ENCODE peak calls at places on chromosomes 3 and 15, in six cellular contexts. One of them, this sample, is unnamed.

GRCh38 chr15:60000113-60000823 is 3.8 kb upstream of the FOXB1 start:
- DNase-seq in A549: no peak
- DNase-seq in heart left ventricle: no peak
- DNase-seq in transverse colon: no peak
- DNase-seq in NB4: no peak
- DNase-seq in K562: no peak
- DNase-seq in this sample: no peak

GRCh38 chr3:6679510-6679909 is 181.4 kb upstream of the GRM7 start:
- DNase-seq in A549: no peak
- DNase-seq in heart left ventricle: no peak
- DNase-seq in transverse colon: no peak
- DNase-seq in NB4: peak
- DNase-seq in K562: no peak
- DNase-seq in this sample: no peak

GRCh38 chr3:102200126-102200525 is 234.7 kb upstream of the ZPLD1 start:
- DNase-seq in A549: no peak
- DNase-seq in heart left ventricle: no peak
- DNase-seq in transverse colon: no peak
- DNase-seq in NB4: no peak
- DNase-seq in K562: no peak
- DNase-seq in this sample: no peak

GRCh38 chr15:67611803-67612369 is 69.4 kb downstream of the MAP2K5 start:
- DNase-seq in A549: no peak
- DNase-seq in heart left ventricle: no peak
- DNase-seq in transverse colon: no peak
- DNase-seq in NB4: no peak
- DNase-seq in K562: no peak
- DNase-seq in this sample: no peak

GRCh38 chr3:2657408-2657807 is 452.8 kb downstream of the IL5RA start:
- DNase-seq in A549: no peak
- DNase-seq in heart left ventricle: no peak
- DNase-seq in transverse colon: no peak
- DNase-seq in NB4: peak
- DNase-seq in K562: no peak
- DNase-seq in this sample: no peak

GRCh38 chr3:124318650-124319049 is 326.7 kb upstream of the ROPN1 start:
- DNase-seq in A549: no peak
- DNase-seq in heart left ventricle: no peak
- DNase-seq in transverse colon: no peak
- DNase-seq in NB4: peak
- DNase-seq in K562: no peak
- DNase-seq in this sample: no peak

GRCh38 chr3:13507791-13508339 is 27.8 kb downstream of the HDAC11 start:
- DNase-seq in A549: no peak
- DNase-seq in heart left ventricle: no peak
- DNase-seq in transverse colon: no peak
- DNase-seq in NB4: no peak
- DNase-seq in K562: no peak
- DNase-seq in this sample: no peak

GRCh38 chr3:151383111-151383510 is 1.4 kb downstream of the P2RY12 start:
- DNase-seq in A549: no peak
- DNase-seq in heart left ventricle: no peak
- DNase-seq in transverse colon: no peak
- DNase-seq in NB4: no peak
- DNase-seq in K562: no peak
- DNase-seq in this sample: no peak

GRCh38 chr3:134693804-134694203 is 43.0 kb upstream of the KY start:
- DNase-seq in A549: no peak
- DNase-seq in heart left ventricle: peak
- DNase-seq in transverse colon: no peak
- DNase-seq in NB4: no peak
- DNase-seq in K562: no peak
- DNase-seq in this sample: no peak

GRCh38 chr3:147408180-147409105 is 722 bp upstream of the ZIC1 start:
- DNase-seq in A549: no peak
- DNase-seq in heart left ventricle: no peak
- DNase-seq in transverse colon: no peak
- DNase-seq in NB4: no peak
- DNase-seq in K562: no peak
- DNase-seq in this sample: no peak

DNA sequence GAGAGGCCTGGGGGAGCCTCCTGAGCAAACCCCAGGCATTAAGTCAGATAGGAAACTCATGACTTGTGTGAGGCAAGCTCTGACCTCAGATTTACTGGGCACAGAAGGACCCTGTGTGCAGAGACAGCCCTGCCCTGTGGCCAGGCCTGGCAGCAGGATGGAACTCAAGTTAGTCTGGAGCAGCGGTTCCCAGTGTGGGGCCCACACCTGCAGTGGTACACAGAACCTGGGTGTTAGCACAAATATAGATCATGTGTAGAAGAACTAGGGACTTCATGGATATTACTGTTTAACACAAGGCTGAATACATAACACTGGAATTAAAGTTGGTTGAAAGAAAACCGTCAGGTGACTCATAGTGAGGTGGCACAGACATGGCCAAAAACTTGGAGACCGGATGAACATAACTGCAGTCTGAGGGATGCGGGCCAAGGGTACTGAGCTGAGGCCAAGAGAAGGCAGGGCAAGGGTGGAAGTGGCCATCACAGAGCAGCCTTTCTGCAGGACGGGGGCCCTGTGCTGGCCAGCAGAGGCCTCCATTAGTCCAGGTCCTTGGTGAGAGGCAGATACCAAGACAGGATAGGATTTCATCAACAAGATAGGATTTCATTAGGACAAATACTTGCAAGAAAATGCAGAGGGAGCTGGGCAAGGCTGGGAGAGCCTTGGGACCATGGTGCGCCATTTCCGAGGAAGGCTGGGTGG is 40.9 kb downstream of the IRAK2 start:
- DNase-seq in A549: peak
- DNase-seq in heart left ventricle: no peak
- DNase-seq in transverse colon: no peak
- DNase-seq in NB4: no peak
- DNase-seq in K562: no peak
- DNase-seq in this sample: peak
- TF ChIP-seq POLR2A in A549: no peak
- TF ChIP-seq POLR2A in heart left ventricle: no peak
- TF ChIP-seq POLR2A in transverse colon: no peak
- TF ChIP-seq POLR2A in NB4: no peak
- TF ChIP-seq POLR2A in K562: no peak
- TF ChIP-seq POLR2A in this sample: no peak

GRCh38 chr3:44914936-44915335 is 40.5 kb downstream of the TGM4 start:
- DNase-seq in A549: no peak
- DNase-seq in heart left ventricle: no peak
- DNase-seq in transverse colon: no peak
- DNase-seq in NB4: peak
- DNase-seq in K562: peak
- DNase-seq in this sample: no peak
- TF ChIP-seq CTCF in A549: no peak
- TF ChIP-seq CTCF in heart left ventricle: peak
- TF ChIP-seq CTCF in transverse colon: no peak
- TF ChIP-seq CTCF in NB4: peak
- TF ChIP-seq CTCF in K562: peak
- TF ChIP-seq CTCF in this sample: no peak

DNA sequence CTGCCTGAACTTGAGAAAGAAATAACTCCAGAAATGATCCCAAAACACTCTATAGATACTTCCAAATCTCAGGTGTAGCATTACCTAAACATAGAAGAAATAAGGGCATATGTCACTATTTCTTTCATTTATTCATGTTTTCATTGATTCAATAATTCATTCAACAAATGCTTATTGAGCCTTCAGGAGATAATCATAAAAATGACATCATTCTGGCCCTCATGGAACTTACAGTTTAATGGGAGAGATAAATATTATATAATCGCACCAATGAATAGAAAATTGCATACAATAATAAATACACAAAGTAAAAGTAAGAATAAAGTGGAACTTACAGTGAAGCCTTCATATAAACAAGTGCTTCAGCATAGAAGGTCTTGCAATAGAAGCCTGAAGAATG is 58.1 kb upstream of the NR2F2 start:
- DNase-seq in A549: no peak
- DNase-seq in heart left ventricle: no peak
- DNase-seq in transverse colon: no peak
- DNase-seq in NB4: no peak
- DNase-seq in K562: no peak
- DNase-seq in this sample: no peak
- TF ChIP-seq POLR2A in A549: no peak
- TF ChIP-seq POLR2A in heart left ventricle: no peak
- TF ChIP-seq POLR2A in transverse colon: no peak
- TF ChIP-seq POLR2A in NB4: no peak
- TF ChIP-seq POLR2A in K562: no peak
- TF ChIP-seq POLR2A in this sample: no peak

DNA sequence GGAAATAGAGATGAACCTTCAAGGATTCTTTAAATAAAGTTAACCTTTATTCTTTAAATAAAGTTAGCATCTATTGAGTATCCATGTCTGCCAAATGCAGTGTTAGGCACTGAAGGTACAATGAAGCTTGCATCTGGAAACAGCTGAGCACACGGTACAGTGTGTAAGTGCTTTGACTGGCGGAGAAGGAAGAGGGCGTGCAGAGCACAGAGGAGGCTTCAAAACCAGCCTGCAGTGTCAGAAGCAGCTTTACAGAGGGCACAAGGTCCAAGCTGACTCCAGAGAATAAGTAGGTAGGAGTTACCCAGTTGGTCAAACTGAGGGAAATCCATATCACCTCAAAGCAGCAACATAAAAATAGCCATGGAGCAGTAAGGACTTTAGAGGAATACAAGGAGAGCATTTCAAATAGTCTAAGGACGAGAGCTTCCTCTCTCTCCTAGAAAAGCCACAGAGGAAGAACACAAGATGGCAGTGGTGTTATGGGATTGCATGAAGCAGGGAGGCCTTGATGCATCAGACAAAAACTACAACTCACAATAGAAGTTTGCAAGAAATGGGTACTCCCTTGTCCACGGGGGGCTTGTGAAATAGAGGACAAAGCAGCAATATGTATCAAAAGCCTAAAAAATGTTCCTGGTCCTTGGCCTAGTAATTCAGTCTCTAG is 60.3 kb upstream of the PPP2R3A start:
- DNase-seq in A549: no peak
- DNase-seq in heart left ventricle: no peak
- DNase-seq in transverse colon: no peak
- DNase-seq in NB4: no peak
- DNase-seq in K562: no peak
- DNase-seq in this sample: no peak
- TF ChIP-seq CTCF in A549: no peak
- TF ChIP-seq CTCF in heart left ventricle: peak
- TF ChIP-seq CTCF in transverse colon: no peak
- TF ChIP-seq CTCF in NB4: no peak
- TF ChIP-seq CTCF in K562: no peak
- TF ChIP-seq CTCF in this sample: no peak

GRCh38 chr3:119319311-119319710 is 25.1 kb downstream of the ARHGAP31 start:
- DNase-seq in A549: no peak
- DNase-seq in heart left ventricle: no peak
- DNase-seq in transverse colon: no peak
- DNase-seq in NB4: no peak
- DNase-seq in K562: no peak
- DNase-seq in this sample: no peak

GRCh38 chr3:119324899-119325298 is 30.7 kb downstream of the ARHGAP31 start:
- DNase-seq in A549: no peak
- DNase-seq in heart left ventricle: no peak
- DNase-seq in transverse colon: no peak
- DNase-seq in NB4: no peak
- DNase-seq in K562: no peak
- DNase-seq in this sample: no peak

GRCh38 chr3:119323401-119324107 is 29.4 kb downstream of the ARHGAP31 start:
- DNase-seq in A549: no peak
- DNase-seq in heart left ventricle: no peak
- DNase-seq in transverse colon: no peak
- DNase-seq in NB4: peak
- DNase-seq in K562: no peak
- DNase-seq in this sample: no peak

GRCh38 chr3:119322021-119322522 is 27.9 kb downstream of the ARHGAP31 start:
- DNase-seq in A549: peak
- DNase-seq in heart left ventricle: no peak
- DNase-seq in transverse colon: no peak
- DNase-seq in NB4: no peak
- DNase-seq in K562: no peak
- DNase-seq in this sample: no peak

GRCh38 chr3:119322523-119323400 is 28.6 kb downstream of the ARHGAP31 start:
- DNase-seq in A549: peak
- DNase-seq in heart left ventricle: peak
- DNase-seq in transverse colon: peak
- DNase-seq in NB4: peak
- DNase-seq in K562: peak
- DNase-seq in this sample: peak
- TF ChIP-seq POLR2A in A549: peak
- TF ChIP-seq POLR2A in heart left ventricle: peak
- TF ChIP-seq POLR2A in transverse colon: peak
- TF ChIP-seq POLR2A in NB4: peak
- TF ChIP-seq POLR2A in K562: peak
- TF ChIP-seq POLR2A in this sample: peak